ENCODE peak calls at places on chromosomes 2 and 18, in four cellular contexts. K is K562; V is endothelial cell; J is stimulated activated CD4-positive, alpha-beta T cell treated with anti-CD3 and anti-CD28 coated beads, Interleukin-15, amount 100 ng/mL, for 1 hour. G is an unnamed sample.

GRCh38 chr2:238345286-238345968 is 25.1 kb downstream of the TRAF3IP1 start:
- DNase-seq in K (no peak), V (no peak), J (no peak), G (no peak)

GRCh38 chr2:31987454-31987853 is 23.4 kb downstream of the MEMO1 start:
- DNase-seq in K (no peak), V (no peak), J (no peak), G (no peak)

GRCh38 chr2:201057089-201057499 is 14.4 kb downstream of the HYCC2 start:
- DNase-seq in K (no peak), V (no peak), J (no peak), G (no peak)

GRCh38 chr2:96514521-96514920 is 9.4 kb upstream of the NEURL3 start:
- DNase-seq in K (no peak), V (no peak), J (no peak), G (no peak)

GRCh38 chr2:27249891-27250651 is 12.8 kb downstream of the SLC30A3 start:
- DNase-seq in K (peak), V (peak), J (peak), G (peak)

GRCh38 chr2:77228379-77228778 is 293.8 kb downstream of the LRRTM4 start:
- DNase-seq in K (peak), V (no peak), J (no peak), G (no peak)

GRCh38 chr2:144364988-144365738 is 154.8 kb downstream of the ZEB2 start:
- DNase-seq in K (peak), V (no peak), J (no peak), G (no peak)

GRCh38 chr2:69087912-69088240 is 74.9 kb downstream of the ANTXR1 start:
- DNase-seq in K (no peak), V (no peak), J (no peak), G (no peak)

GRCh38 chr2:42920446-42921161 is 128.2 kb upstream of the HAAO start:
- DNase-seq in K (no peak), V (no peak), J (no peak), G (no peak)

GRCh38 chr2:41926614-41927580 is 120.9 kb upstream of the PKDCC start:
- DNase-seq in K (no peak), V (no peak), J (no peak), G (no peak)

GRCh38 chr2:157971702-157972101 is 95.6 kb upstream of the ACVR1 start:
- DNase-seq in K (peak), V (no peak), J (no peak), G (no peak)

GRCh38 chr18:57171026-57171425 is 24.1 kb downstream of the BOD1L2 start:
- DNase-seq in K (no peak), V (no peak), J (no peak), G (no peak)

GRCh38 chr2:33137331-33137730 is 190.6 kb downstream of the LTBP1 start:
- DNase-seq in K (no peak), V (no peak), J (no peak), G (no peak)

GRCh38 chr2:218063541-218064295 is 5.3 kb upstream of the RUFY4 start:
- DNase-seq in K (no peak), V (no peak), J (no peak), G (no peak)

GRCh38 chr2:15561574-15562344 is 625 bp upstream of the NBAS start:
- DNase-seq in K (peak), V (no peak), J (peak), G (no peak)

GRCh38 chr2:220855296-220855695 is 716.8 kb downstream of the EPHA4 start:
- DNase-seq in K (no peak), V (no peak), J (no peak), G (no peak)

GRCh38 chr18:23438046-23438377 is 15.1 kb upstream of the RIOK3 start:
- DNase-seq in K (no peak), V (no peak), J (no peak), G (no peak)

GRCh38 chr2:152354909-152355308 is 19.9 kb downstream of the FMNL2 start:
- DNase-seq in K (no peak), V (no peak), J (no peak), G (no peak)

GRCh38 chr2:10072656-10073480 is 7.3 kb downstream of the CYS1 start:
- DNase-seq in K (peak), V (peak), J (peak), G (peak)

GRCh38 chr2:69986691-69987090 is 25.3 kb upstream of the ASPRV1 start:
- DNase-seq in K (no peak), V (no peak), J (no peak), G (no peak)